ENCODE peak calls at places on chromosomes 16 and 17, in seven cellular contexts. S is endothelial cell of umbilical vein, W is AG04450, K is sigmoid colon, B is keratinocyte, M is Peyer's patch, R is gastrocnemius medialis. J is an unnamed sample.

GRCh38 chr17:14427914-14428639 is 127.2 kb downstream of the HS3ST3B1 start:
- DNase-seq in S (no peak), W (no peak), K (no peak), B (no peak), M (peak; percentile 79), R (no peak), J (peak; percentile 73)

GRCh38 chr17:71830916-71831315 is 289.9 kb upstream of the SOX9 start:
- DNase-seq in S (no peak), W (no peak), K (no peak), B (no peak), M (no peak), R (no peak), J (no peak)

GRCh38 chr17:65459667-65460415 is 101.6 kb downstream of the AXIN2 start:
- DNase-seq in S (no peak), W (no peak), K (peak; percentile 38), B (no peak), M (no peak), R (no peak), J (no peak)

GRCh38 chr17:15920758-15921239 is 24.1 kb upstream of the ADORA2B start:
- DNase-seq in S (no peak), W (peak; percentile 94), K (peak; percentile 92), B (peak; percentile 56), M (no peak), R (no peak), J (no peak)

GRCh38 chr16:49556252-49557069 is 182.9 kb downstream of the C16orf78 start:
- DNase-seq in S (peak; percentile 47), W (no peak), K (no peak), B (no peak), M (no peak), R (no peak), J (no peak)

GRCh38 chr16:87017388-87018012 is 299.7 kb downstream of the C16orf95 start:
- DNase-seq in S (peak; percentile 88), W (peak; percentile 46), K (peak; percentile 22), B (no peak), M (no peak), R (no peak), J (no peak)

GRCh38 chr16:68526143-68526781 is 12.8 kb upstream of the ZFP90 start:
- DNase-seq in S (no peak), W (no peak), K (no peak), B (no peak), M (no peak), R (no peak), J (no peak)

GRCh38 chr16:56115817-56116576 is 75.3 kb upstream of the GNAO1 start:
- DNase-seq in S (no peak), W (no peak), K (no peak), B (no peak), M (no peak), R (no peak), J (no peak)

GRCh38 chr17:46147167-46147749 is 46.0 kb downstream of the KANSL1 start:
- DNase-seq in S (no peak), W (no peak), K (no peak), B (no peak), M (no peak), R (no peak), J (peak; percentile 30)

GRCh38 chr17:45414997-45415881 is 17.4 kb downstream of the ARHGAP27 start:
- DNase-seq in S (no peak), W (no peak), K (no peak), B (no peak), M (peak; percentile 73), R (no peak), J (no peak)

GRCh38 chr17:59853168-59853918 is 39.4 kb downstream of the TUBD1 start:
- DNase-seq in S (peak; percentile 85), W (peak; percentile 97), K (peak; percentile 65), B (peak; percentile 93), M (peak; percentile 88), R (no peak), J (no peak)

GRCh38 chr17:36761203-36761945 is 160.0 kb downstream of the MRM1 start:
- DNase-seq in S (no peak), W (no peak), K (no peak), B (no peak), M (no peak), R (no peak), J (no peak)

GRCh38 chr17:74454197-74455024 is 12.0 kb upstream of the CD300A start:
- DNase-seq in S (peak; percentile 46), W (peak; percentile 4), K (peak; percentile 95), B (no peak), M (no peak), R (peak; percentile 60), J (peak; percentile 59)

GRCh38 chr16:2016407-2016922 is 3.1 kb upstream of the NPW start:
- DNase-seq in S (no peak), W (no peak), K (no peak), B (no peak), M (no peak), R (no peak), J (no peak)

GRCh38 chr17:72735602-72736001 is 356.9 kb downstream of the SLC39A11 start:
- DNase-seq in S (no peak), W (no peak), K (no peak), B (no peak), M (peak; percentile 74), R (no peak), J (no peak)

GRCh38 chr17:76376318-76377133 is 7.9 kb upstream of the SPHK1 start:
- DNase-seq in S (no peak), W (no peak), K (no peak), B (no peak), M (no peak), R (no peak), J (no peak)

GRCh38 chr17:33233855-33234228 is 59.3 kb downstream of the ASIC2 start:
- DNase-seq in S (no peak), W (no peak), K (peak; percentile 82), B (no peak), M (peak; percentile 53), R (no peak), J (no peak)

GRCh38 chr17:74177018-74177450 is 26.4 kb upstream of the RPL38 start:
- DNase-seq in S (no peak), W (no peak), K (no peak), B (peak; percentile 87), M (no peak), R (no peak), J (peak; percentile 3)

GRCh38 chr17:28124962-28125361 is 82.5 kb downstream of the NLK start:
- DNase-seq in S (no peak), W (no peak), K (no peak), B (no peak), M (no peak), R (no peak), J (no peak)

GRCh38 chr17:49815761-49816281 is 27.3 kb downstream of the KAT7 start:
- DNase-seq in S (peak; percentile 53), W (no peak), K (no peak), B (no peak), M (no peak), R (no peak), J (no peak)

GRCh38 chr16:12025472-12025871 is 48.9 kb downstream of the SNX29 start:
- DNase-seq in S (no peak), W (no peak), K (no peak), B (no peak), M (no peak), R (no peak), J (no peak)

GRCh38 chr16:88783391-88784073 is 1.5 kb downstream of the PIEZO1 start:
- DNase-seq in S (peak; percentile 83), W (no peak), K (peak; percentile 83), B (no peak), M (peak; percentile 73), R (no peak), J (no peak)

GRCh38 chr17:5537251-5537650 is 47.1 kb downstream of the NLRP1 start:
- DNase-seq in S (no peak), W (no peak), K (no peak), B (no peak), M (no peak), R (no peak), J (no peak)

GRCh38 chr17:616407-616806 is 98.2 kb downstream of the VPS53 start:
- DNase-seq in S (no peak), W (no peak), K (no peak), B (no peak), M (no peak), R (no peak), J (no peak)

GRCh38 chr16:75578725-75579124 is 12.5 kb downstream of the GABARAPL2 start:
- DNase-seq in S (no peak), W (no peak), K (no peak), B (no peak), M (no peak), R (no peak), J (no peak)

GRCh38 chr17:54046570-54046969 is 223.8 kb downstream of the KIF2B start:
- DNase-seq in S (no peak), W (no peak), K (no peak), B (no peak), M (no peak), R (no peak), J (no peak)
- H3K9me3 ChIP-seq in S (peaks cover 2% of the 10 kb centered on the region), W (peaks cover 12% of the 10 kb centered on the region), K (peaks cover 4% of the 10 kb centered on the region), B (no peaks in the 10 kb centered on the region), M (peaks cover 4% of the 10 kb centered on the region), R (no peaks in the 10 kb centered on the region), J (no peaks in the 10 kb centered on the region)

DNA sequence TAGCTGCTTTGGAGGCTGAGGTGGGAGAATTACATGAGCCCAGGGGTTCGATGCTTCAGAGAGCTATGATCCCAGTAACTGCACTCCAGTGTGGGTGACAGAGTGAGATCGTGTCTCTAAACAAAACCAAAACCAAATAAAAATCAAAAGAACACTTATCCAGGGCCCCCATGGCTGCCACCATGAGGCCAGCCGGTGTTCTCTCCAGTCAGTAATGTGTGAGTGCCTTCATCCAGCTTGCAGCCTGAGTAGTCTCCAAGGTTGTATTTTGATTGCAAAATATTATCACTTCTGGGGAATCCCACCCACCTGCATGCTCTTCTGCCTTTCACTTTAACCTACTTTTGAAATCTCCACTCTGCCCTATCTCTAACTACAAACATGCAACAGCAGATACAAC is 221.0 kb upstream of the WSB1 start:
- DNase-seq in S (no peak), W (no peak), K (no peak), B (no peak), M (no peak), R (no peak), J (no peak)
- H3K9me3 ChIP-seq in S (no peaks in the 10 kb centered on the region), W (peaks cover 10% of the 10 kb centered on the region), K (peaks cover 5% of the 10 kb centered on the region), B (no peaks in the 10 kb centered on the region), M (no peaks in the 10 kb centered on the region), R (no peaks in the 10 kb centered on the region), J (no peaks in the 10 kb centered on the region)

GRCh38 chr17:70078994-70079531 is 4.0 kb downstream of the KCNJ16 start:
- DNase-seq in S (no peak), W (no peak), K (no peak), B (no peak), M (no peak), R (no peak), J (no peak)
- H3K9me3 ChIP-seq in S (no peaks in the 10 kb centered on the region), W (no peaks in the 10 kb centered on the region), K (no peaks in the 10 kb centered on the region), B (no peaks in the 10 kb centered on the region), M (no peaks in the 10 kb centered on the region), R (no peaks in the 10 kb centered on the region), J (no peaks in the 10 kb centered on the region)

GRCh38 chr16:10387378-10387681 is 1.5 kb downstream of the ATF7IP2 start:
- DNase-seq in S (no peak), W (no peak), K (no peak), B (no peak), M (no peak), R (no peak), J (no peak)

GRCh38 chr16:10390867-10391266 is 5.0 kb downstream of the ATF7IP2 start:
- DNase-seq in S (no peak), W (no peak), K (no peak), B (no peak), M (no peak), R (no peak), J (no peak)

GRCh38 chr16:10390330-10390729 is 4.5 kb downstream of the ATF7IP2 start:
- DNase-seq in S (no peak), W (no peak), K (no peak), B (no peak), M (no peak), R (no peak), J (no peak)

GRCh38 chr16:10388987-10389386 is 3.1 kb downstream of the ATF7IP2 start:
- DNase-seq in S (no peak), W (no peak), K (no peak), B (no peak), M (no peak), R (no peak), J (no peak)

GRCh38 chr16:10391339-10391738 is 5.5 kb downstream of the ATF7IP2 start:
- DNase-seq in S (no peak), W (no peak), K (no peak), B (no peak), M (no peak), R (no peak), J (no peak)
- H3K9me3 ChIP-seq in S (no peaks in the 10 kb centered on the region), W (no peaks in the 10 kb centered on the region), K (no peaks in the 10 kb centered on the region), B (no peaks in the 10 kb centered on the region), M (no peaks in the 10 kb centered on the region), R (no peaks in the 10 kb centered on the region), J (no peaks in the 10 kb centered on the region)